ENCODE peak calls at places on chromosomes 16 and 17, in nine cellular contexts. D is AG08395; Q is stimulated activated CD4-positive, alpha-beta T cell treated with anti-CD3 and anti-CD28 coated beads, Interleukin-4, amount 100 ng/mL, for 4 hours; M is AG10803; T is activated T-cell treated with anti-CD3 and anti-CD28 coated beads, Interleukin-2, amount 50 U/mL, for 72 hours; V is K562; L is C1 segment of cervical spinal cord; X is tibial artery; P is NCI-H446 treated with DMSO at 0.1 percent for 48 hours. S is an unnamed sample.

GRCh38 chr16:72829846-72830620 is 217.9 kb downstream of the ZFHX3 start:
- DNase-seq in V (no peak), T (peak), L (no peak), Q (no peak), D (no peak), M (no peak), X (no peak), P (no peak), S (peak)

GRCh38 chr17:81385320-81386111 is 9.7 kb upstream of the BAHCC1 start:
- DNase-seq in Q (no peak), D (no peak), T (no peak), L (peak), X (peak), V (no peak), M (no peak), P (no peak), S (no peak)

GRCh38 chr16:27506771-27507170 is 42.9 kb downstream of the GTF3C1 start:
- DNase-seq in Q (no peak), D (no peak), L (no peak), X (no peak), T (no peak), V (no peak), M (no peak), P (no peak), S (no peak)

GRCh38 chr16:28014851-28015250 is 48.7 kb downstream of the GSG1L start:
- DNase-seq in M (no peak), V (no peak), T (no peak), D (no peak), X (no peak), P (no peak), Q (no peak), L (no peak), S (no peak)

GRCh38 chr17:48542956-48543853 is 1.7 kb downstream of the HOXB2 start:
- DNase-seq in M (no peak), P (peak), D (no peak), Q (peak), L (no peak), X (no peak), V (no peak), T (peak), S (peak)

GRCh38 chr16:3959148-3959547 is 78.6 kb upstream of the CREBBP start:
- DNase-seq in L (no peak), T (no peak), V (no peak), Q (no peak), P (no peak), M (peak), X (no peak), D (no peak), S (peak)

GRCh38 chr17:68697850-68698313 is 96.7 kb upstream of the FAM20A start:
- DNase-seq in L (no peak), X (no peak), T (no peak), Q (no peak), D (peak), V (no peak), P (no peak), M (peak), S (peak)

GRCh38 chr17:77090476-77090875 is 50.3 kb upstream of the SEC14L1 start:
- DNase-seq in V (no peak), M (no peak), P (no peak), L (no peak), T (no peak), D (no peak), X (no peak), Q (no peak), S (no peak)

GRCh38 chr16:4529085-4530060 is 9.2 kb downstream of the CDIP1 start:
- DNase-seq in D (peak), X (no peak), P (no peak), L (peak), Q (no peak), V (no peak), T (peak), M (no peak), S (peak)

GRCh38 chr17:75231071-75231470 is 25.6 kb downstream of the NUP85 start:
- DNase-seq in Q (no peak), V (no peak), D (no peak), M (no peak), T (no peak), L (no peak), P (no peak), X (no peak), S (no peak)

GRCh38 chr16:5027575-5028235 is 6.0 kb downstream of the NAGPA start:
- DNase-seq in X (no peak), V (no peak), T (no peak), M (no peak), Q (no peak), L (no peak), P (no peak), D (no peak), S (no peak)